ENCODE peak calls at places on chromosomes 4 and X, in eight cellular contexts. J, M, U, L, P, X, K and Q are unnamed samples.

GRCh38 chrX:23901805-23902204 is 5.9 kb downstream of the APOO start:
- DNase-seq in J (no peak), M (no peak), U (peak), L (peak), P (no peak), X (no peak), K (peak), Q (no peak)

GRCh38 chr4:41573458-41574129 is 35.6 kb downstream of the LIMCH1 start:
- DNase-seq in J (no peak), M (no peak), U (no peak), L (no peak), P (no peak), X (no peak), K (no peak), Q (no peak)

GRCh38 chrX:68929332-68930150 is 100.7 kb downstream of the EFNB1 start:
- DNase-seq in J (peak), M (peak), U (no peak), L (no peak), P (no peak), X (no peak), K (no peak), Q (no peak)

GRCh38 chr4:189802884-189803283 is 137.8 kb upstream of the FRG1 start:
- DNase-seq in J (no peak), M (no peak), U (no peak), L (no peak), P (no peak), X (no peak), K (no peak), Q (no peak)

GRCh38 chr4:52824603-52825310 is 37.4 kb upstream of the RASL11B start:
- DNase-seq in J (peak), M (peak), U (no peak), L (no peak), P (no peak), X (no peak), K (peak), Q (no peak)

GRCh38 chrX:50756276-50756675 is 57.7 kb downstream of the SHROOM4 start:
- DNase-seq in J (no peak), M (no peak), U (no peak), L (no peak), P (no peak), X (no peak), K (no peak), Q (no peak)

GRCh38 chrX:148618472-148619445 is 118.3 kb downstream of the AFF2 start:
- DNase-seq in J (no peak), M (no peak), U (no peak), L (no peak), P (no peak), X (no peak), K (peak), Q (no peak)

GRCh38 chrX:130771648-130772312 is 131.2 kb downstream of the ENOX2 start:
- DNase-seq in J (no peak), M (no peak), U (no peak), L (no peak), P (no peak), X (no peak), K (no peak), Q (no peak)

GRCh38 chrX:118724775-118725174 is 2.6 kb upstream of the IL13RA1 start:
- DNase-seq in J (no peak), M (no peak), U (no peak), L (no peak), P (no peak), X (no peak), K (no peak), Q (no peak)

GRCh38 chrX:31178769-31179125 is 106.9 kb upstream of the FTHL17 start:
- DNase-seq in J (no peak), M (no peak), U (no peak), L (no peak), P (no peak), X (no peak), K (no peak), Q (no peak)

GRCh38 chr4:110586137-110586850 is 36.6 kb downstream of the PITX2 start:
- DNase-seq in J (no peak), M (no peak), U (no peak), L (no peak), P (no peak), X (no peak), K (peak), Q (no peak)

GRCh38 chrX:21638311-21638710 is 19.8 kb downstream of the KLHL34 start:
- DNase-seq in J (no peak), M (no peak), U (no peak), L (no peak), P (no peak), X (no peak), K (no peak), Q (no peak)

GRCh38 chr4:74583757-74584156 is 138.8 kb downstream of the AREG start:
- DNase-seq in J (no peak), M (no peak), U (no peak), L (no peak), P (no peak), X (no peak), K (no peak), Q (no peak)

GRCh38 chrX:123731987-123732678 is 719 bp downstream of the THOC2 start:
- DNase-seq in J (no peak), M (peak), U (no peak), L (peak), P (peak), X (no peak), K (peak), Q (peak)

GRCh38 chrX:20320461-20321159 is 53.9 kb upstream of the RPS6KA3 start:
- DNase-seq in J (no peak), M (no peak), U (no peak), L (no peak), P (no peak), X (peak), K (no peak), Q (no peak)

GRCh38 chr4:137892134-137892533 is 350.0 kb downstream of the SLC7A11 start:
- DNase-seq in J (no peak), M (no peak), U (no peak), L (no peak), P (no peak), X (no peak), K (no peak), Q (no peak)

GRCh38 chrX:109374276-109374960 is 107.5 kb downstream of the GUCY2F start:
- DNase-seq in J (no peak), M (no peak), U (no peak), L (no peak), P (no peak), X (no peak), K (no peak), Q (no peak)

GRCh38 chrX:116427976-116428375 is 8.4 kb upstream of the SLC6A14 start:
- DNase-seq in J (no peak), M (no peak), U (no peak), L (no peak), P (no peak), X (no peak), K (no peak), Q (no peak)

GRCh38 chr4:102612195-102612594 is 111.0 kb downstream of the NFKB1 start:
- DNase-seq in J (no peak), M (no peak), U (no peak), L (no peak), P (no peak), X (no peak), K (no peak), Q (no peak)

GRCh38 chr4:5863461-5864113 is 29.3 kb downstream of the CRMP1 start:
- DNase-seq in J (no peak), M (no peak), U (no peak), L (no peak), P (no peak), X (no peak), K (peak), Q (no peak)

GRCh38 chr4:123976285-123976684 is 579.7 kb downstream of the SPRY1 start:
- DNase-seq in J (no peak), M (no peak), U (no peak), L (no peak), P (no peak), X (no peak), K (no peak), Q (no peak)

GRCh38 chr4:25098964-25099843 is 61.0 kb downstream of the SEPSECS start:
- DNase-seq in J (peak), M (peak), U (peak), L (peak), P (no peak), X (no peak), K (peak), Q (peak)

GRCh38 chr4:45215976-45216542 is 489.7 kb upstream of the GNPDA2 start:
- DNase-seq in J (no peak), M (no peak), U (no peak), L (no peak), P (no peak), X (no peak), K (no peak), Q (no peak)

GRCh38 chrX:54386314-54386713 is 28.5 kb upstream of the WNK3 start:
- DNase-seq in J (no peak), M (no peak), U (no peak), L (no peak), P (no peak), X (no peak), K (no peak), Q (no peak)

GRCh38 chrX:34300871-34301270 is 168.8 kb upstream of the FAM47A start:
- DNase-seq in J (no peak), M (no peak), U (no peak), L (no peak), P (no peak), X (peak), K (peak), Q (no peak)

GRCh38 chr4:164753873-164754488 is at the start of gene SMIM31:
- DNase-seq in J (no peak), M (no peak), U (no peak), L (no peak), P (no peak), X (no peak), K (no peak), Q (no peak)

GRCh38 chrX:70808942-70809940 is 99.3 kb downstream of the TEX11 start:
- DNase-seq in J (no peak), M (no peak), U (no peak), L (no peak), P (no peak), X (no peak), K (no peak), Q (no peak)

GRCh38 chr4:145231906-145232700 is 51.7 kb upstream of the OTUD4 start:
- DNase-seq in J (no peak), M (no peak), U (no peak), L (no peak), P (no peak), X (no peak), K (no peak), Q (no peak)

GRCh38 chrX:118497180-118497814 is 1.7 kb downstream of the DOCK11 start:
- DNase-seq in J (no peak), M (no peak), U (no peak), L (no peak), P (no peak), X (no peak), K (no peak), Q (no peak)

DNA sequence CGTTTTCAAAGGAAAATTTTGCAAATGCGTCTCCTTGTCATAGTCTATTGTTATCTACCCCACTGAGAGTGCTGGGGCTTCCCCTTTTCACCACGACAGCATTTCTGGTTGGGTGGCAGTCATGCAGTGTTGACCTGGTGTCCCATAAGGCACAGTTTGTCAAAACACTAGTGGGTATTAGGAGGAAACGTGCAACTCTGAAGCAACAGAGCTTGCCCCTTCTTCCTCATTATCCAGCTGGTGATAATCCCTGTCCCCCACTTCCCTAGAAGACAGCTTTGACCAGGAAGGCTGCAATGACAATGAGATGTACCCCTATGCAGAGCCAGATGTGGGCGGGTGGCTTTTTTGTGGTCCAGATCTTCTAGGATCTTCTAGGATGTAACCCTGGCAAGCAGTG is 1.8 kb downstream of the TBC1D1 start:
- DNase-seq in J (no peak), M (no peak), U (no peak), L (no peak), P (no peak), X (peak), K (no peak), Q (no peak)
- H3K4me3 ChIP-seq in J (peak), M (no peak), U (no peak), L (no peak), P (no peak), X (peak), K (no peak), Q (no peak)

GRCh38 chrX:27555514-27555913 is 34.6 kb upstream of the DCAF8L2 start:
- DNase-seq in J (no peak), M (no peak), U (no peak), L (no peak), P (no peak), X (no peak), K (peak), Q (no peak)
- TF ChIP-seq CTCF in J (peak), M (no peak), U (no peak), L (no peak), P (peak), X (peak), K (peak), Q (peak)

GRCh38 chr4:184448828-184449227 is 25.5 kb downstream of the IRF2 start:
- DNase-seq in J (peak), M (peak), U (peak), L (no peak), P (no peak), X (no peak), K (no peak), Q (peak)
- H3K4me3 ChIP-seq in J (peak), M (peak), U (no peak), L (peak), P (peak), X (no peak), K (no peak), Q (peak)

DNA sequence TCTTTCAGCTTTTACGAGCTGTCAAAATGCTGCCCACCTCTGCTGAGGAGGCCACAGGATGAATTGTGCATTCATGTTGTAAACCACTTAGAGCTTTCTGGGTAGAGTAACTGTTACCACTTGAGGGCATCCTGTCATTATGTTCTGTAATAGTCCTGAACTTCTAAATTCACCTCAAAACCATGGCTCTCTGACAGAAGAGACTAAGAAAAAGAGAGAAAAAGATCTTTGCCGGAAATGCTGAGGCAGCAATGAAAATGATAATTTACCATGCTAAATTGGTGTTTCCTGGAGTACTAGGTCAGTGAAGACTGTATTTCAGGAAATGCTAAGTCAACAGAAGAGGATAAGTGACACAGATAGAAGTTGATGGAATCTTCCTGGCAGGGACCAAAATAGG is 942.3 kb upstream of the SLIT2 start:
- DNase-seq in J (no peak), M (no peak), U (no peak), L (no peak), P (no peak), X (no peak), K (peak), Q (no peak)
- TF ChIP-seq CTCF in J (peak), M (no peak), U (no peak), L (peak), P (no peak), X (no peak), K (peak), Q (no peak)

GRCh38 chr4:7066493-7066892 is 1.4 kb downstream of the GRPEL1 start:
- DNase-seq in J (no peak), M (no peak), U (no peak), L (peak), P (no peak), X (no peak), K (no peak), Q (no peak)
- H3K4me3 ChIP-seq in J (peak), M (peak), U (no peak), L (peak), P (peak), X (peak), K (peak), Q (peak)

GRCh38 chr4:8473920-8474590 is 33.5 kb downstream of the TRMT44 start:
- DNase-seq in J (no peak), M (peak), U (no peak), L (no peak), P (no peak), X (no peak), K (no peak), Q (no peak)
- TF ChIP-seq CTCF in J (no peak), M (no peak), U (no peak), L (no peak), P (no peak), X (no peak), K (no peak), Q (no peak)

DNA sequence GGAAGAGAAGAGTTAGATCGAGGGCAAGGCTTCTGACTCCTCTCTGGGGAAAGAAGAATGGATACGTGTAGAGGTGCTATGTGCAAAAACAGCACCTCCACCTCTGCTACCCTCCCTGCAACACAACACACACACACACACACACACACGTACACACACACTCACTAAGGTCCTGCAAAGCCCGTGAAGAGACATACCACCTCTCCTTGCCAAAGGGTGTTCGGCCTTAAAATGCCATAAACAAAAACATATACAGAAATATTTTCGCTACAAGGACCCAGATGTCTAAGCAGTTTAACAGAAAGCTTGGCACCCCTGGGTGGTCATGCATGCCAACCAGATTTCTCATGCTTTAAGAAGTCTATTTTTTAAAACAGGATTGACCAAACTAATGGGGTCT is 1.5 kb downstream of the TIFA start:
- DNase-seq in J (no peak), M (no peak), U (no peak), L (no peak), P (no peak), X (no peak), K (no peak), Q (no peak)
- H3K4me3 ChIP-seq in J (peak), M (peak), U (no peak), L (peak), P (peak), X (peak), K (peak), Q (peak)